ENCODE peak calls at places on chromosomes 12 and 14, in five cellular contexts. Q is progenitor cell of endocrine pancreas, H is PC-9, Y is lower lobe of right lung, D is H9. T is an unnamed sample.

GRCh38 chr12:32039341-32039740 is 67.3 kb upstream of the BICD1 start:
- DNase-seq in D (no peak), Q (no peak), H (no peak), Y (no peak), T (no peak)

GRCh38 chr14:40629144-40629543 is 977.5 kb upstream of the LRFN5 start:
- DNase-seq in D (no peak), H (no peak), Q (no peak), Y (no peak), T (no peak)

GRCh38 chr14:38721822-38722431 is 381.1 kb downstream of the SEC23A start:
- DNase-seq in D (peak), Q (peak), H (no peak), Y (no peak), T (peak)

GRCh38 chr14:73236157-73236556 is 1.1 kb upstream of the PAPLN start:
- DNase-seq in Y (no peak), D (no peak), Q (no peak), H (no peak), T (no peak)

GRCh38 chr12:76945867-76946266 is 67.0 kb upstream of the CSRP2 start:
- DNase-seq in Q (no peak), D (no peak), H (no peak), Y (no peak), T (no peak)

GRCh38 chr12:34190054-34190453 is 167.8 kb downstream of the ALG10 start:
- DNase-seq in D (no peak), Q (no peak), Y (no peak), H (no peak), T (no peak)

GRCh38 chr12:5965950-5966383 is 20.9 kb upstream of the ANO2 start:
- DNase-seq in D (peak), H (no peak), Q (peak), Y (peak), T (peak)

GRCh38 chr12:27969011-27969900 is 3.3 kb downstream of the PTHLH start:
- DNase-seq in Y (no peak), D (peak), H (no peak), Q (peak), T (peak)

GRCh38 chr14:23550827-23551265 is 719 bp downstream of the ZFHX2 start:
- DNase-seq in Q (no peak), Y (peak), H (no peak), D (no peak), T (no peak)

GRCh38 chr14:103386632-103387329 is 1.6 kb downstream of the MARK3 start:
- DNase-seq in Y (no peak), D (no peak), Q (no peak), H (no peak), T (no peak)

GRCh38 chr12:88471641-88472040 is 108.6 kb downstream of the KITLG start:
- DNase-seq in Q (no peak), D (no peak), Y (no peak), H (no peak), T (no peak)

GRCh38 chr12:96489392-96490056 is at the start of gene CFAP54:
- DNase-seq in H (peak), D (peak), Q (peak), Y (peak), T (peak)

GRCh38 chr14:95953111-95953724 is 76.6 kb downstream of the TUNAR start:
- DNase-seq in H (no peak), D (no peak), Y (no peak), Q (peak), T (no peak)

GRCh38 chr14:71675902-71676291 is 256.3 kb upstream of the RGS6 start:
- DNase-seq in D (no peak), Q (no peak), H (no peak), Y (no peak), T (no peak)

GRCh38 chr14:29671034-29671433 is 256.6 kb downstream of the PRKD1 start:
- DNase-seq in Y (no peak), H (no peak), D (no peak), Q (no peak), T (no peak)

GRCh38 chr12:75969768-75970167 is 61.8 kb downstream of the PHLDA1 start:
- DNase-seq in Y (no peak), H (no peak), D (peak), Q (no peak), T (no peak)

GRCh38 chr14:105432657-105433056 is 13.0 kb downstream of the MTA1 start:
- DNase-seq in H (no peak), Q (no peak), D (no peak), Y (no peak), T (no peak)

GRCh38 chr14:100807496-100807895 is 18.4 kb upstream of the MEG3 start:
- DNase-seq in H (no peak), Y (no peak), Q (no peak), D (no peak), T (no peak)

GRCh38 chr14:64841121-64841611 is 38.5 kb downstream of the SPTB start:
- DNase-seq in Y (no peak), H (peak), D (peak), Q (no peak), T (no peak)

GRCh38 chr12:15882055-15882971 is at the start of gene STRAP:
- DNase-seq in Y (peak), H (peak), D (peak), Q (peak), T (peak)

GRCh38 chr14:64708148-64709004 is 4.2 kb downstream of the PLEKHG3 start:
- DNase-seq in Y (peak), H (peak), Q (peak), D (peak), T (no peak)

DNA sequence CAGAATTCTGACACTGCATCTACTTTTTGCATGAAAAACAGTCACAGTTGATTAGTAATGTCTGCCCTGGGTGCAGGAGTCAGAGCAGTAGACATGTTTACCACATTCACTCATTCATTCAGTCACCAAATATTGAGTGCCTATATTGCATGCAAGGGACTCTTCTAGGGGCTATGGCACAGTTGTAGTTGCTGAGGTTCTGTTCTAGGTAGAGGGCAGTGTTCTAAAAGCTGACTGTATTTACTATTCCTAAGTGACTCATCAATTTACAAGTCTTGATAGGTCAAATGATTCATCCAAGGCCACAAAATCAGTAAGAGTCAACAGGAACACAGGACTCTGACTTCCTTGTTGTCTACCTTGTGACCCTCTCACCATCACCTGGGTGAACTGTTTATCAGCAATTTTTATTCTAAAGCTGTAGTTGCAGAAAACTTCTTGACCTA is 223.0 kb downstream of the KTN1 start:
- DNase-seq in D (no peak), Y (no peak), H (peak), Q (no peak), T (no peak)
- TF ChIP-seq CTCF in D (no peak), Y (no peak), H (peak), Q (no peak), T (no peak)

GRCh38 chr14:22469541-22470303 is 119.3 kb downstream of the DAD1 start:
- DNase-seq in H (no peak), D (no peak), Y (no peak), Q (no peak), T (no peak)

GRCh38 chr14:22472466-22472865 is 116.6 kb downstream of the DAD1 start:
- DNase-seq in D (no peak), H (no peak), Q (no peak), Y (no peak), T (no peak)

GRCh38 chr14:22472935-22473854 is 115.8 kb downstream of the DAD1 start:
- DNase-seq in Y (no peak), H (no peak), D (peak), Q (no peak), T (peak)

GRCh38 chr14:22474730-22475351 is 114.2 kb downstream of the DAD1 start:
- DNase-seq in D (no peak), Q (no peak), Y (no peak), H (no peak), T (no peak)

DNA sequence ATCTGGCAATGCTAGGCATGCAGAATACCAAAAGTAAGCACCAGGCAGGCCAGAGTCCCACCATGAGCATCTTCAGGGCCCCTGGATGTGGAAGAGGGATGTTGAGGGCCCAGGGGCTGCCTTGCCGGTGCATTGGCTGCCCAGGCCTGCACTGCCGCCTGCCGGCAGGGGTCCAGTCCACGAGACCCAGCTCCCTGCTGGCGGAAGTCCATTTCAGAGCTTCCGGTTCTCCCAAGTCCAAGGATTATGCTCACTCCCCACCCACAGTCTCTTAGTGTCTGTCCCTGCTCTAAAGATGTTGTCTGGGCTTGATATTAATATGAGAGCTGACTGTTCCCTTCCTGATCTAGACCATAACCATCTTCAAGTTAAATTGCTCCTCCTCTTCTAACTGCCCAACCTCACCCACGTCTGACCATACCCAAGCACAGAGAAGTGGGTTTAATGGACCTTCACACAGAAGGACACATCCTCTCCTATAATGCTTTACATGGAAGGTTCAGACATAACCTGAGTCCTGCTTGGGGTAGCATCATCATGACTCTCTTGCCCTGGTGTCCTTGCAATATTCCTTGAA is 117.4 kb downstream of the DAD1 start:
- DNase-seq in D (peak), Q (no peak), Y (peak), H (no peak), T (no peak)
- TF ChIP-seq CTCF in D (peak), Q (peak), Y (peak), H (no peak), T (no peak)

GRCh38 chr12:107435072-107435471 is 250.5 kb upstream of the PWP1 start:
- DNase-seq in Y (no peak), Q (no peak), H (no peak), D (no peak), T (no peak)
- TF ChIP-seq CTCF in Y (no peak), Q (no peak), H (no peak), D (no peak), T (no peak)

GRCh38 chr12:54759751-54760150 is 94.6 kb upstream of the MUCL1 start:
- DNase-seq in H (no peak), Q (no peak), D (peak), Y (no peak), T (peak)
- TF ChIP-seq CTCF in H (peak), Q (peak), D (peak), Y (no peak), T (no peak)

DNA sequence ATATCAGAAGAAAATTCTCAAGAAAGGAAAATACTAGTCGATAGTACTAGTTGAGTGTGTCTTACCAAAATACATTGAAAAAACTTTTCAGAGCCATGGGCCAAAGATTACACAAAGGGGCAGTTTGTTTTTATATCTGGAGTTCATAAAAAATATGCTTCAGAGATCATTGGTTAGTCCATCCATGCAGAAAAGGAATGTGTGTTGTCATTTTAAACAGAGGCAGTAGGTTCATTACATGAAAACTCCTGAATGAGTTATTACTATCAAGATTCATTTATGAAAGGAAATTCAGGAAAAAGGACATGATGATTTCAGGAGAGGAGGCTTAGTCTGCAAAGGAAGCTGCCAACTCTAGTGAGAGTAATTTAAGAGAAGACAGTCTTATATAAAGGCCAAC is 354.8 kb downstream of the AEBP2 start:
- DNase-seq in Q (no peak), H (no peak), D (no peak), Y (no peak), T (no peak)
- TF ChIP-seq CTCF in Q (no peak), H (no peak), D (no peak), Y (no peak), T (no peak)

DNA sequence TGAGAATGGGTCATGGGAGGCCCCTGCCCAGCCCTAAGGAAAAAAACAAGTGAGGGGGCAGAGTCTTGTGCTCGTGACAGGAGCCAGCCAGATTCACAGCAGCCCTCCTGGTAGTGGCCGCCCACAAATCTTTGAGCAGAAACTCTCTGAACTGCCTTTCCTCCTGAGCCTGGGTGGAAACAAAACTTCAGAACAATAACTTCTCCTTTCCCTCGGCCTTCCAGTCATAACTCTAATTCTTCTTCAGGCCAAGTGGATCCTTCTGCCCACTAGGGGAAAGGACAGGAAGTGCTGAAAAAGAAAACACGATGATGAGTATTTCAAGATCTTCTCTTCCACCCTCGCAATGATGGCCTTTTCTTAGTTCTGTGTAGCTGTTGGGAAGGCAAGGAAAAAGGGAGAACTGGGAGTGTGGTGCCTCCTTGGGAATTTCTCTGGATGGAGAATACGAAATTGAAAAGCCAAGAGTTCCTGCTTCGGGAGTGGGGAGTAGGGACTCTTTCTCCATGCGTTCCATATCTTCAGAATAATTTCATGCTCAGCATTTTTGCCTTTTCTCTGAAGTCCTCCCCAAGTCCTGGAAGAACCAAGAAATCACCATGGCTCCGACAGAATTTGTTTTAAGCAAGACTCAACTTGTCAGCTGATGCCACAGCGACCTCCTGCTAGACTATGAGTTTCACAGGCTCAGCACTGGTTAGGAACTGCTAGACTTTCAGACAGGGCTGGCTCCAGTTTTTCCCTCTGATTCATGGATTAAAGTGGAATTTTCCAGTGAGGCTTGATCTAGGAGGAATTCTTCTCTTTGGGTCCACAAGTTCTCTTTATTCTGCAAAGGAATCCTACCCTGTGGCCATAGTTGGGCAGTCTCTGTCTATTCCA is 188.9 kb downstream of the CAND1 start:
- DNase-seq in Q (no peak), Y (no peak), H (no peak), D (no peak), T (no peak)
- TF ChIP-seq CTCF in Q (peak), Y (peak), H (no peak), D (peak), T (no peak)